ENCODE peak calls at places on chromosomes 1 and 21, in five cellular contexts. S, D, Z, T and B are unnamed samples.

GRCh38 chr1:150311762-150312161 is 9.6 kb upstream of the PRPF3 start:
- DNase-seq in S (no peak), D (no peak), Z (no peak), T (no peak), B (no peak)

GRCh38 chr1:24481098-24481497 is 21.5 kb upstream of the RCAN3 start:
- DNase-seq in S (no peak), D (no peak), Z (no peak), T (no peak), B (no peak)

GRCh38 chr1:234144866-234145265 is 228.4 kb upstream of the COA6 start:
- DNase-seq in S (peak; percentile 39), D (no peak), Z (no peak), T (no peak), B (no peak)

GRCh38 chr1:32263744-32264143 is 12.7 kb downstream of the LCK start:
- DNase-seq in S (no peak), D (no peak), Z (no peak), T (no peak), B (no peak)

GRCh38 chr1:38786040-38786436 is 73.5 kb downstream of the RRAGC start:
- DNase-seq in S (no peak), D (no peak), Z (no peak), T (no peak), B (no peak)

GRCh38 chr1:113784104-113784779 is 25.0 kb upstream of the PHTF1 start:
- DNase-seq in S (no peak), D (no peak), Z (no peak), T (no peak), B (no peak)

GRCh38 chr1:180842482-180842881 is 70.2 kb upstream of the KIAA1614 start:
- DNase-seq in S (no peak), D (no peak), Z (no peak), T (no peak), B (no peak)

GRCh38 chr1:43044572-43045361 is 86.1 kb upstream of the SLC2A1 start:
- DNase-seq in S (no peak), D (no peak), Z (no peak), T (no peak), B (no peak)

GRCh38 chr1:41665962-41666917 is 181.8 kb upstream of the EDN2 start:
- DNase-seq in S (no peak), D (no peak), Z (no peak), T (no peak), B (no peak)

GRCh38 chr1:212514782-212515181 is 82.1 kb downstream of the NENF start:
- DNase-seq in S (no peak), D (no peak), Z (peak; percentile 25), T (no peak), B (no peak)

GRCh38 chr1:169741666-169742394 is 8.0 kb upstream of the SELE start:
- DNase-seq in S (no peak), D (no peak), Z (no peak), T (no peak), B (no peak)

GRCh38 chr1:219283541-219283940 is 109.9 kb downstream of the LYPLAL1 start:
- DNase-seq in S (no peak), D (no peak), Z (no peak), T (no peak), B (no peak)

GRCh38 chr1:221478050-221478949 is 263.6 kb downstream of the DUSP10 start:
- DNase-seq in S (no peak), D (no peak), Z (peak; percentile 42), T (peak; percentile 34), B (peak; percentile 63)

GRCh38 chr1:17013598-17014320 is 2.0 kb upstream of the ATP13A2 start:
- DNase-seq in S (no peak), D (peak; percentile 73), Z (no peak), T (no peak), B (no peak)

GRCh38 chr1:20428841-20429240 is 57.2 kb downstream of the CAMK2N1 start:
- DNase-seq in S (no peak), D (no peak), Z (no peak), T (no peak), B (no peak)

GRCh38 chr1:15948600-15949452 is 27.1 kb downstream of the ZBTB17 start:
- DNase-seq in S (no peak), D (peak; percentile 80), Z (peak; percentile 85), T (peak; percentile 85), B (peak; percentile 87)

GRCh38 chr1:223846668-223847007 is 891 bp upstream of the TP53BP2 start:
- DNase-seq in S (no peak), D (no peak), Z (peak; percentile 58), T (peak; percentile 42), B (no peak)

GRCh38 chr1:222546548-222547259 is 1.2 kb downstream of the HHIPL2 start:
- DNase-seq in S (peak; percentile 57), D (no peak), Z (no peak), T (no peak), B (peak; percentile 58)

GRCh38 chr1:204125759-204126351 is 26.0 kb downstream of the ETNK2 start:
- DNase-seq in S (no peak), D (no peak), Z (no peak), T (no peak), B (no peak)

GRCh38 chr1:47582891-47583608 is 145.2 kb downstream of the FOXD2 start:
- DNase-seq in S (no peak), D (no peak), Z (no peak), T (no peak), B (no peak)

GRCh38 chr1:115767403-115767802 is 1.1 kb downstream of the CASQ2 start:
- DNase-seq in S (peak; percentile 91), D (no peak), Z (no peak), T (no peak), B (no peak)

GRCh38 chr1:28971980-28972771 is 57.8 kb downstream of the EPB41 start:
- DNase-seq in S (no peak), D (no peak), Z (no peak), T (peak; percentile 37), B (peak; percentile 85)

GRCh38 chr1:116110507-116111195 is 548 bp upstream of the MAB21L3 start:
- DNase-seq in S (no peak), D (no peak), Z (no peak), T (no peak), B (no peak)

GRCh38 chr1:22847709-22848108 is 125.0 kb downstream of the LACTBL1 start:
- DNase-seq in S (no peak), D (no peak), Z (no peak), T (no peak), B (no peak)

GRCh38 chr21:29851611-29852010 is 88.2 kb downstream of the GRIK1 start:
- DNase-seq in S (no peak), D (no peak), Z (no peak), T (no peak), B (no peak)

GRCh38 chr1:14944471-14944981 is 209.0 kb upstream of the TMEM51 start:
- DNase-seq in S (no peak), D (no peak), Z (no peak), T (no peak), B (no peak)

GRCh38 chr1:206693592-206693991 is 8.9 kb downstream of the MAPKAPK2 start:
- DNase-seq in S (no peak), D (no peak), Z (no peak), T (no peak), B (no peak)

GRCh38 chr1:225733254-225733653 is 44.4 kb upstream of the SRP9 start:
- DNase-seq in S (no peak), D (no peak), Z (no peak), T (no peak), B (no peak)

GRCh38 chr1:71307451-71307850 is 226.6 kb upstream of the ZRANB2 start:
- DNase-seq in S (no peak), D (no peak), Z (no peak), T (no peak), B (no peak)

GRCh38 chr1:48555271-48555670 is 83.3 kb upstream of the SPATA6 start:
- DNase-seq in S (no peak), D (no peak), Z (no peak), T (no peak), B (no peak)

GRCh38 chr21:18443686-18444085 is 40.1 kb upstream of the TMPRSS15 start:
- DNase-seq in S (no peak), D (peak; percentile 64), Z (no peak), T (no peak), B (no peak)

GRCh38 chr21:15060776-15061175 is 4.0 kb downstream of the NRIP1 start:
- DNase-seq in S (no peak), D (no peak), Z (no peak), T (no peak), B (no peak)

GRCh38 chr1:157194739-157195520 is 56.7 kb upstream of the ETV3 start:
- DNase-seq in S (peak; percentile 42), D (no peak), Z (no peak), T (no peak), B (no peak)

DNA sequence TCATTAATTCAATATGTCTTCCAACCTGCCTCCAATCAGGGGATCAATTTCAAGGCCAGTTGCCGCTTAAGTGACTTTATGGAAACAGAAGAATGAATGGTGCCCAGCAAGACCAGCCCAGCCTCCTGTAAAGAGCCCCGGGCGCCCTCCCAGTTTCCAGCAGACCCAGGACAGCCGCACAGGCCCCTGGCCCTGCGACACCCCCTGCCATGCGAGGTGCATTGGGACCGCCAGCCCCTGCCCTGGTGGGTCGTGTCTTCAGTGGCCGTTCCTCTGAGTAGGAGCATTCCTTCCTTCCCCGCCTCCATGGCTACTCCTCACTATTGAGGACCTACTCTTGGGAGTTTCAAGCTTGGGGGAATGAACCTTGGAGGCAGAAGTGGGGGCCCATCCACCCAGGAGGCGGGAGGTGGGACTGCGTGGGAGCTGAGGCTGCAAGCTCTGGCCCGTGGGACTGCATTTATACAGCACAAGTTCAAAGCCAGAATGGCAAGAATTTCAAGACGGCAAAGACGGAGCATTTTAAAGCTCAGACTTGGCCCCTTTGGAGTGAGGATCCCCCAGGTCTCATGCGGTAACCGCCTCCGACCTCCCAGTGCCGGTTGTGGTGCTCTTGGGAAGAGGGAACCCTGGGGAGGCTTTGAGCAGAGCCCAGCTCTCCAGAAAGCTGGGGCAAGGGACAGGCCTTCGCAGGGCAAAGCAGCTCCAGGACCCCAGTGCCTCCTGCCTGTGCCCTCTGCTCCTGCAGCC is 73.1 kb upstream of the ACTRT2 start:
- DNase-seq in S (no peak), D (peak; percentile 40), Z (no peak), T (no peak), B (no peak)
- H3K4me3 ChIP-seq in S (no peak overlapping the region), D (no peak overlapping the region), Z (no peak overlapping the region), T (no peak overlapping the region), B (no peak overlapping the region)

GRCh38 chr1:248821641-248822040 is 4.1 kb downstream of the SH3BP5L start:
- DNase-seq in S (no peak), D (no peak), Z (no peak), T (no peak), B (no peak)

GRCh38 chr1:248822148-248823032 is 3.3 kb downstream of the SH3BP5L start:
- DNase-seq in S (no peak), D (no peak), Z (no peak), T (no peak), B (no peak)

GRCh38 chr1:248818505-248819374 is 7.0 kb downstream of the SH3BP5L start:
- DNase-seq in S (no peak), D (no peak), Z (no peak), T (no peak), B (no peak)

GRCh38 chr1:248820041-248820585 is 5.6 kb downstream of the SH3BP5L start:
- DNase-seq in S (no peak), D (no peak), Z (no peak), T (no peak), B (no peak)

GRCh38 chr1:248821101-248821500 is 4.6 kb downstream of the SH3BP5L start:
- DNase-seq in S (no peak), D (no peak), Z (no peak), T (no peak), B (peak; percentile 68)
- H3K4me3 ChIP-seq in S (no peak overlapping the region), D (no peak overlapping the region), Z (no peak overlapping the region), T (no peak overlapping the region), B (no peak overlapping the region)

GRCh38 chr1:217090073-217090911 is 367.1 kb upstream of the ESRRG start:
- DNase-seq in S (peak; percentile 83), D (no peak), Z (no peak), T (no peak), B (no peak)
- H3K4me3 ChIP-seq in S (peak overlapping the region; percentile 77), D (peak overlapping the region; percentile 28), Z (peak overlapping the region; percentile 36), T (peak overlapping the region; percentile 8), B (peak overlapping the region; percentile 55)

GRCh38 chr1:227541129-227541528 is 22.2 kb upstream of the ZNF678 start:
- DNase-seq in S (no peak), D (no peak), Z (peak; percentile 17), T (peak; percentile 9), B (no peak)
- H3K4me3 ChIP-seq in S (no peak overlapping the region), D (no peak overlapping the region), Z (no peak overlapping the region), T (no peak overlapping the region), B (no peak overlapping the region)